ENCODE peak calls at places on chromosomes 5 and 9, in five cellular contexts. H is skeletal muscle cell, P is body of pancreas, Q is left lung, S is tibial nerve. Y is an unnamed sample.

GRCh38 chr5:96927008-96927407 is 8.9 kb upstream of the LNPEP start:
- DNase-seq in S (no peak), P (no peak), H (no peak), Q (no peak), Y (peak; percentile 74)

GRCh38 chr9:20994486-20994885 is 37.0 kb downstream of the HACD4 start:
- DNase-seq in P (no peak), H (peak; percentile 14), Q (no peak), S (no peak), Y (peak; percentile 19)

GRCh38 chr9:16925426-16925825 is 55.0 kb upstream of the BNC2 start:
- DNase-seq in Q (no peak), H (no peak), S (no peak), P (no peak), Y (peak; percentile 64)

GRCh38 chr9:124392855-124393460 is 22.3 kb downstream of the PSMB7 start:
- DNase-seq in S (no peak), Q (no peak), P (no peak), H (peak; percentile 72), Y (peak; percentile 63)

GRCh38 chr5:75617746-75618352 is 6.6 kb downstream of the ANKDD1B start:
- DNase-seq in Q (no peak), P (no peak), S (no peak), H (no peak), Y (peak; percentile 93)

GRCh38 chr5:139828207-139828895 is 32.7 kb downstream of the PSD2 start:
- DNase-seq in S (no peak), Q (peak; percentile 26), P (no peak), H (no peak), Y (no peak)

GRCh38 chr5:109769597-109770291 is 80.0 kb downstream of the MAN2A1 start:
- DNase-seq in S (no peak), H (no peak), Q (no peak), P (no peak), Y (peak; percentile 39)

GRCh38 chr9:135249711-135250110 is 162.2 kb downstream of the OLFM1 start:
- DNase-seq in S (no peak), H (no peak), P (no peak), Q (peak; percentile 49), Y (no peak)

GRCh38 chr9:98880311-98881015 is 63.2 kb upstream of the COL15A1 start:
- DNase-seq in H (no peak), P (peak; percentile 66), Q (no peak), S (no peak), Y (no peak)

GRCh38 chr9:35350212-35350611 is 139.7 kb upstream of the RUSC2 start:
- DNase-seq in P (no peak), S (no peak), H (no peak), Q (no peak), Y (no peak)

GRCh38 chr5:107941036-107941435 is 270.3 kb upstream of the EFNA5 start:
- DNase-seq in H (no peak), Q (no peak), P (no peak), S (no peak), Y (no peak)

GRCh38 chr5:11377896-11378295 is 526.4 kb downstream of the CTNND2 start:
- DNase-seq in S (no peak), H (no peak), Q (no peak), P (no peak), Y (no peak)

GRCh38 chr5:133952729-133953567 is 15.5 kb downstream of the C5orf15 start:
- DNase-seq in P (peak; percentile 37), S (peak; percentile 41), Q (peak; percentile 13), H (peak; percentile 69), Y (peak; percentile 98)

GRCh38 chr5:133926960-133927615 is 41.3 kb downstream of the C5orf15 start:
- DNase-seq in S (no peak), P (peak; percentile 53), H (no peak), Q (no peak), Y (no peak)

GRCh38 chr5:53679261-53679660 is 118.8 kb downstream of the NDUFS4 start:
- DNase-seq in S (no peak), H (peak; percentile 4), P (no peak), Q (no peak), Y (peak; percentile 58)

GRCh38 chr9:36942891-36943290 is 91.2 kb downstream of the PAX5 start:
- DNase-seq in P (no peak), Q (peak; percentile 32), H (no peak), S (no peak), Y (no peak)
- H3K4me3 ChIP-seq in P (no peak overlapping the region), Q (no peak overlapping the region), H (no peak overlapping the region), S (no peak overlapping the region), Y (no peak overlapping the region)

DNA sequence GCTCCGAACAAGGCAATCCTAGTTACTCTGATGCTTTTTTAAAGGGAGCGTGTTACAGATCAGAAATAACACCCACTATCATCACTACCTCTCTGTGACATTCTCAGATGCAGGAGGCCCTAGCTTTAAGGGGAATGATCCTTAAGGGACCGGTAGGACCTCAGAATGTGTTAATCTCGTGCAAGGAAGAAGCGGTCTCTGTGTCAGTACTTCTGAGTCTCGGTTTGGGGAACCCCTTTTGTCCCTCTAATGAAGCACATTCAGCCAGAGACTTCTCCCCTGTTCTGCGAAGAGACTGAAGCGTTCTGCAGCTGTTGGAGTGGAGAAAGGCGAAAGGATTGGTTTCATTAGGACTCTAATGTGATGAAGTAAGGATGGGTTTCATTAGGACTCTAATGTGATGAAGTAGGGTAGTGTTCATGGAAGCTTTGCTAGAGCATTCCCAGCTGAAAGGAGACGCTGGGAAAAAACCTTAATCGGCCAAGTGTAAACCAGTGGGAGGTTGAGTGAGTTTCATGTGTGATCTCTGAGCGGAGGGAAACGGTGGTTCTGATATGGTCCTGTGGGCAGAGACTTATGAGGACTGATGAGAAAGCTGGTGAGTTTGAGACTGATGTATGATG is 1.6 kb downstream of the PIP5K1B start:
- DNase-seq in H (no peak), Q (no peak), S (no peak), P (no peak), Y (no peak)
- H3K4me3 ChIP-seq in H (no peak overlapping the region), Q (peak overlapping the region; percentile 57), S (peak overlapping the region; percentile 64), P (no peak overlapping the region), Y (no peak overlapping the region)

GRCh38 chr5:142769793-142770649 is at the start of gene ARHGAP26:
- DNase-seq in P (peak; percentile 98), Q (peak; percentile 100), S (peak; percentile 94), H (peak; percentile 89), Y (peak; percentile 97)
- H3K4me3 ChIP-seq in P (peak within 1 kb of the TSS; percentile 47), Q (peak within 1 kb of the TSS; percentile 93), S (peak within 1 kb of the TSS; percentile 83), H (peak within 1 kb of the TSS; percentile 76), Y (peak within 1 kb of the TSS; percentile 79)

GRCh38 chr5:78855026-78855425 is 130.1 kb downstream of the ARSB start:
- DNase-seq in Q (no peak), S (no peak), P (no peak), H (no peak), Y (no peak)
- H3K4me3 ChIP-seq in Q (no peak overlapping the region), S (no peak overlapping the region), P (no peak overlapping the region), H (no peak overlapping the region), Y (no peak overlapping the region)

GRCh38 chr5:172584638-172585037 is 56.4 kb upstream of the NEURL1B start:
- DNase-seq in H (no peak), P (no peak), S (no peak), Q (peak; percentile 31), Y (no peak)

GRCh38 chr5:172586118-172587060 is 54.7 kb upstream of the NEURL1B start:
- DNase-seq in P (no peak), Q (no peak), H (no peak), S (no peak), Y (no peak)

GRCh38 chr5:172587061-172587405 is 54.0 kb upstream of the NEURL1B start:
- DNase-seq in Q (no peak), S (no peak), H (no peak), P (no peak), Y (no peak)

GRCh38 chr5:172583931-172584511 is 57.0 kb upstream of the NEURL1B start:
- DNase-seq in H (no peak), Q (peak; percentile 46), S (no peak), P (peak; percentile 28), Y (no peak)

GRCh38 chr5:172585114-172585513 is 55.9 kb upstream of the NEURL1B start:
- DNase-seq in P (no peak), H (no peak), Q (no peak), S (no peak), Y (no peak)
- H3K4me3 ChIP-seq in P (no peak overlapping the region), H (no peak overlapping the region), Q (no peak overlapping the region), S (no peak overlapping the region), Y (no peak overlapping the region)

GRCh38 chr9:69817202-69817601 is 3.4 kb upstream of the CFAP95 start:
- DNase-seq in H (no peak), P (no peak), Q (no peak), S (no peak), Y (no peak)
- H3K4me3 ChIP-seq in H (no peak overlapping the region), P (no peak overlapping the region), Q (no peak overlapping the region), S (no peak overlapping the region), Y (no peak overlapping the region)

GRCh38 chr5:149640350-149640999 is 59.2 kb downstream of the ARHGEF37 start:
- DNase-seq in Q (no peak), P (no peak), S (no peak), H (no peak), Y (no peak)
- H3K4me3 ChIP-seq in Q (no peak overlapping the region), P (no peak overlapping the region), S (no peak overlapping the region), H (no peak overlapping the region), Y (no peak overlapping the region)

GRCh38 chr5:81852277-81853004 is 101.5 kb upstream of the SSBP2 start:
- DNase-seq in P (peak; percentile 24), S (no peak), Q (peak; percentile 86), H (no peak), Y (peak; percentile 87)

GRCh38 chr5:81854485-81854884 is 103.6 kb upstream of the SSBP2 start:
- DNase-seq in H (no peak), S (no peak), P (no peak), Q (no peak), Y (peak; percentile 26)

GRCh38 chr5:81854915-81855314 is 104.0 kb upstream of the SSBP2 start:
- DNase-seq in Q (no peak), S (no peak), H (no peak), P (no peak), Y (no peak)

GRCh38 chr5:81851481-81852178 is 100.7 kb upstream of the SSBP2 start:
- DNase-seq in S (peak; percentile 94), Q (peak; percentile 97), P (peak; percentile 96), H (peak; percentile 91), Y (peak; percentile 98)

DNA sequence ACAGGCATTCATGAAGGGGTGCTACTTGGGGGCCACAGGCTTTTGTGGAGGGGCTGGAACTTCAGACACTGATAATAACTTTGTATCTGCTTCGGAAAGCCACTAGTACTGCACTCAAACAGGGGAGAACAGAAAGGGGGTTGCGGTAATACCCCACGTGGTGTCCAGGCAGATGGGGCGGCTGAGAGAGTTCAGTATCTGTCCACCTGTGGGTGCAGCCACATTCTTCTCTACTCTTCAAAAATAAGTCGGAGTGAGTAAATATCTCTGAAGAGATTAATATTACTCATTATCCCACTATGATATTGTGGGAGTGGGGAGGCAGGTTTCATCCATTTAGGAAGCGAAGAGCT is 102.1 kb upstream of the SSBP2 start:
- DNase-seq in Q (no peak), P (no peak), H (no peak), S (no peak), Y (no peak)
- H3K4me3 ChIP-seq in Q (no peak overlapping the region), P (no peak overlapping the region), H (no peak overlapping the region), S (peak overlapping the region; percentile 63), Y (peak overlapping the region; percentile 36)

GRCh38 chr9:133950916-133951231 is 41.2 kb downstream of the VAV2 start:
- DNase-seq in H (no peak), S (no peak), P (no peak), Q (no peak), Y (no peak)
- H3K4me3 ChIP-seq in H (no peak overlapping the region), S (peak overlapping the region; percentile 16), P (no peak overlapping the region), Q (no peak overlapping the region), Y (peak overlapping the region; percentile 32)

GRCh38 chr5:179530069-179530998 is 20.0 kb upstream of the RUFY1 start:
- DNase-seq in S (no peak), Q (peak; percentile 94), P (peak; percentile 46), H (no peak), Y (peak; percentile 38)
- H3K4me3 ChIP-seq in S (peak overlapping the region; percentile 50), Q (peak overlapping the region; percentile 38), P (no peak overlapping the region), H (peak overlapping the region; percentile 32), Y (peak overlapping the region; percentile 60)